ENCODE peak calls at places on chromosomes 13 and 19, in seven cellular contexts. Q is activated T-cell treated with anti-CD3 and anti-CD28 coated beads for 1 hour; G is activated naive CD4-positive, alpha-beta T cell; T is mucosa of gallbladder; Y is fibroblast of mammary gland; Z is central memory CD8-positive, alpha-beta T cell; S is AG08396. B is an unnamed sample.

GRCh38 chr19:6677924-6678689 is 8.1 kb upstream of the TNFSF14 start:
- DNase-seq in Q (no peak), G (peak), T (peak), Y (no peak), Z (peak), S (peak), B (no peak)

GRCh38 chr13:47638627-47639026 is 362.4 kb downstream of the SUCLA2 start:
- DNase-seq in Q (no peak), G (no peak), T (no peak), Y (no peak), Z (no peak), S (no peak), B (no peak)

GRCh38 chr19:16327911-16328823 is 3.5 kb downstream of the KLF2 start:
- DNase-seq in Q (no peak), G (peak), T (peak), Y (peak), Z (peak), S (peak), B (peak)

GRCh38 chr13:73879346-73880020 is 254.7 kb downstream of the KLF12 start:
- DNase-seq in Q (no peak), G (no peak), T (no peak), Y (no peak), Z (no peak), S (no peak), B (no peak)

GRCh38 chr13:98480915-98481510 is 95.9 kb downstream of the STK24 start:
- DNase-seq in Q (no peak), G (no peak), T (no peak), Y (peak), Z (no peak), S (no peak), B (no peak)

GRCh38 chr19:10724573-10725071 is 6.7 kb downstream of the DNM2 start:
- DNase-seq in Q (no peak), G (no peak), T (no peak), Y (peak), Z (no peak), S (peak), B (no peak)

GRCh38 chr19:2289714-2290435 is 7.9 kb upstream of the PEAK3 start:
- DNase-seq in Q (peak), G (peak), T (no peak), Y (no peak), Z (no peak), S (no peak), B (no peak)

GRCh38 chr19:7176792-7177191 is 107.3 kb downstream of the ZNF557 start:
- DNase-seq in Q (no peak), G (no peak), T (no peak), Y (no peak), Z (no peak), S (no peak), B (no peak)

GRCh38 chr19:10289167-10289835 is 451 bp upstream of the ICAM5 start:
- DNase-seq in Q (peak), G (peak), T (no peak), Y (peak), Z (peak), S (peak), B (no peak)

GRCh38 chr19:641702-642101 is 2.0 kb downstream of the FGF22 start:
- DNase-seq in Q (no peak), G (no peak), T (no peak), Y (no peak), Z (no peak), S (no peak), B (no peak)

GRCh38 chr13:102234618-102235017 is 167.2 kb downstream of the FGF14 start:
- DNase-seq in Q (no peak), G (no peak), T (no peak), Y (peak), Z (no peak), S (no peak), B (no peak)